ENCODE peak calls at places on chromosomes 11 and 22, in ten cellular contexts. N is CD8-positive, alpha-beta memory T cell; A is HAP-1; F is adipocyte; I is heart right ventricle; Q is stomach; Z is lower lobe of right lung; R is sigmoid colon; B is brain microvascular endothelial cell; J is astrocyte. E is an unnamed sample.

GRCh38 chr11:65506770-65507485 is 8.1 kb downstream of the MALAT1 start:
- DNase-seq in I (no peak), F (peak; percentile 72), B (peak; percentile 87), Q (peak; percentile 56), A (peak; percentile 87), N (peak; percentile 30), R (peak; percentile 85), Z (no peak), J (peak; percentile 61), E (no peak)

GRCh38 chr11:85040166-85040565 is 587.0 kb downstream of the DLG2 start:
- DNase-seq in A (no peak), Q (no peak), F (peak; percentile 21), N (no peak), I (no peak), B (no peak), Z (no peak), J (peak; percentile 21), R (no peak), E (no peak)

GRCh38 chr22:23538502-23538860 is 41.6 kb downstream of the IGLL1 start:
- DNase-seq in B (no peak), A (no peak), Q (no peak), Z (peak; percentile 20), N (no peak), I (no peak), F (no peak), J (no peak), R (peak; percentile 39), E (no peak)

GRCh38 chr11:1542267-1542666 is 29.8 kb downstream of the DUSP8 start:
- DNase-seq in R (no peak), Z (no peak), Q (no peak), F (no peak), I (no peak), B (no peak), J (no peak), N (no peak), A (no peak), E (no peak)

GRCh38 chr11:131546218-131546895 is 175.9 kb downstream of the NTM start:
- DNase-seq in R (no peak), I (no peak), N (no peak), J (no peak), B (no peak), Z (no peak), Q (no peak), F (no peak), A (no peak), E (no peak)

GRCh38 chr22:33883961-33884808 is 36.1 kb downstream of the LARGE1 start:
- DNase-seq in R (no peak), I (peak; percentile 35), Z (no peak), A (no peak), F (no peak), Q (no peak), B (no peak), N (no peak), J (peak; percentile 10), E (no peak)

GRCh38 chr11:12862761-12863469 is 146.2 kb upstream of the RASSF10 start:
- DNase-seq in R (peak; percentile 82), J (peak; percentile 89), Q (no peak), A (peak; percentile 79), N (no peak), I (peak; percentile 28), Z (no peak), F (peak; percentile 85), B (peak; percentile 78), E (no peak)

GRCh38 chr11:66701432-66702240 is 23.9 kb upstream of the RBM4B start:
- DNase-seq in J (no peak), F (no peak), N (no peak), A (no peak), Q (peak; percentile 48), B (peak; percentile 17), Z (no peak), R (no peak), I (no peak), E (no peak)

DNA sequence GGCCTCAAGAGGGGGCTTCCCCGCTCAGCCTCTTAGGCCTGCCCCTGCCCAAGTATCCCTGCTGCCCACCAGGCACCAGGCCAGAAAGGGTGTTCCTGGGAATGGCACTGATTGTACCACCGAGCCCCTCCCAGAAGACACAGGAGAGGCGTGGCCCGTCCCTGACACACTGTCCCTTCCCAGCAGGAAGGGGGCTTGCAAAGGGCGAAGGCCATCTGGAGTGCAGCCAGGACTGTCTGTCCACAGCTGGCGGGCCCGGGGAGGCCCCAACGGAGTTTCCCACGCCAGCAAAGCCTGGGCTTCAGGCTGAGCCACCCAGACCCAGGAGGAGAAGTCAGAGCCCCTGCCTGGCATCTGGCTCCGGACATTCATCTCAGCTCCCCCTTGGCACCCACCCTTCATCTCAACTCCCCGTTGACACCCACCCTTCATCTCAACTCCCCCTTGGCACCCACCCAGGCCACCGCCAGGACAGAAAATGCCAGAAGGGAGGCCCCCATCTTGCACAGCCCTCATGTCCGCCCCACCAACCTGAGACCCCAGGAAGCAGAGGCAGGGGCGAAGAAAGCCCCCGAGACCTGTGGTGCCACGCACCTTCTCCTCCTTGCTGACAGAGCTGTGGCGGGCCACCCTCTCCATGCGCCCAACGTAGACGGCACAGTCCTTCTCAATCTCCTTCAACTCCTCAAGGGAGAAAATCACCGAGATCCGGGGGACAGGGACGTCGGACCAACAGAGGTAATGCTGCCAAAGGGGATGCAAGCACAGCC is 19.4 kb downstream of the TUBGCP6 start:
- DNase-seq in N (no peak), I (no peak), R (peak; percentile 62), A (no peak), J (no peak), Z (no peak), B (no peak), F (no peak), Q (no peak), E (no peak)
- H3K36me3 ChIP-seq in N (peaks cover 50% of the 10 kb centered on the region), I (peaks cover 7% of the 10 kb centered on the region), R (peaks cover 92% of the 10 kb centered on the region), A (peaks cover 45% of the 10 kb centered on the region), J (peaks cover 7% of the 10 kb centered on the region), Z (peaks cover 97% of the 10 kb centered on the region), B (peaks cover 53% of the 10 kb centered on the region), F (peaks cover 70% of the 10 kb centered on the region), Q (peaks cover 100% of the 10 kb centered on the region), E (peaks cover 59% of the 10 kb centered on the region)

GRCh38 chr11:124745835-124746620 is 6.0 kb downstream of the VSIG2 start:
- DNase-seq in B (no peak), Q (no peak), R (no peak), I (no peak), Z (no peak), J (no peak), N (no peak), F (no peak), A (no peak), E (no peak)

GRCh38 chr11:124739479-124740276 is at the start of gene NRGN:
- DNase-seq in Z (peak; percentile 94), A (peak; percentile 93), I (peak; percentile 93), Q (peak; percentile 94), R (peak; percentile 94), J (peak; percentile 67), F (peak; percentile 98), N (peak; percentile 77), B (peak; percentile 88), E (peak; percentile 73)

GRCh38 chr11:124740277-124740882 is 638 bp downstream of the NRGN start:
- DNase-seq in Q (no peak), A (no peak), I (no peak), J (no peak), N (peak; percentile 37), F (peak; percentile 57), B (no peak), Z (peak; percentile 77), R (no peak), E (peak; percentile 61)

GRCh38 chr11:124745270-124745834 is 5.6 kb downstream of the NRGN start:
- DNase-seq in J (no peak), B (no peak), F (no peak), A (no peak), I (no peak), Q (no peak), R (no peak), N (no peak), Z (no peak), E (no peak)

DNA sequence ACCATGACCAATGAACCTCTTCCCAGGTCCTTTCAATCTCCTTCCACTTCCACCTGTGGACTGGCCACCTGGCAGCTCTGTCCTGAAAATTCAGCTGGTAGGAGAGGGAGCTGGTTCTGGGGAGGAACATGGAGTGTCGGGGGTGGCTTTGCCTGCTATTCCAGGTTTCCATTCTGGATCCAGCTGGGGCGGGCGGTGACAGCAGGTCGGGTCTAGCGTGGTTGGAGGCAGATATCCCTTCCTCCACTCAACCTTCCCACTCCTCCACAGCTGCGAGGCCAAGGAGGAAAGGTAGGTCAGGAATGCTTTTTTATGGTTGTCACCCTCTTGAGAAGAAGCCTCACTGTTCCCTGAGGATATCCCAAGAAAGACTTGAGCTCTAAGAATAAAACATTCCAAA is 3.3 kb downstream of the NRGN start:
- DNase-seq in Q (no peak), I (no peak), A (no peak), J (no peak), R (no peak), N (no peak), Z (no peak), F (no peak), B (no peak), E (no peak)
- H3K27me3 ChIP-seq in Q (peaks cover 98% of the 10 kb centered on the region), I (peaks cover 61% of the 10 kb centered on the region), A (no peaks in the 10 kb centered on the region), J (peaks cover 14% of the 10 kb centered on the region), R (peaks cover 34% of the 10 kb centered on the region), N (no peaks in the 10 kb centered on the region), Z (no peaks in the 10 kb centered on the region), F (peaks cover 91% of the 10 kb centered on the region), B (peaks cover 2% of the 10 kb centered on the region), E (peaks cover 5% of the 10 kb centered on the region)

GRCh38 chr22:22094514-22094913 is 111.9 kb upstream of the TOP3B start:
- DNase-seq in N (no peak), A (no peak), Z (no peak), Q (no peak), J (no peak), I (no peak), B (no peak), R (no peak), F (no peak), E (no peak)

GRCh38 chr22:22092101-22092500 is 109.5 kb upstream of the TOP3B start:
- DNase-seq in A (no peak), R (no peak), Q (no peak), Z (no peak), I (no peak), B (no peak), F (no peak), J (no peak), N (no peak), E (no peak)

GRCh38 chr22:22091400-22091878 is 108.9 kb upstream of the TOP3B start:
- DNase-seq in Z (no peak), N (no peak), Q (no peak), J (no peak), A (no peak), R (no peak), I (no peak), F (no peak), B (no peak), E (no peak)

GRCh38 chr22:22093743-22094142 is 111.2 kb upstream of the TOP3B start:
- DNase-seq in Z (no peak), J (no peak), I (no peak), R (no peak), N (no peak), Q (no peak), F (no peak), B (no peak), A (no peak), E (no peak)

GRCh38 chr22:22092974-22093373 is 110.4 kb upstream of the TOP3B start:
- DNase-seq in Q (no peak), B (no peak), Z (no peak), A (no peak), N (no peak), R (no peak), J (no peak), I (no peak), F (no peak), E (no peak)
- H3K36me3 ChIP-seq in Q (no peaks in the 10 kb centered on the region), B (no peaks in the 10 kb centered on the region), Z (no peaks in the 10 kb centered on the region), A (no peaks in the 10 kb centered on the region), N (no peaks in the 10 kb centered on the region), R (no peaks in the 10 kb centered on the region), J (no peaks in the 10 kb centered on the region), I (no peaks in the 10 kb centered on the region), F (no peaks in the 10 kb centered on the region), E (no peaks in the 10 kb centered on the region)

GRCh38 chr11:126113012-126113411 is 50.3 kb upstream of the CDON start:
- DNase-seq in I (no peak), N (no peak), J (no peak), A (no peak), R (peak; percentile 65), B (no peak), F (no peak), Z (no peak), Q (no peak), E (no peak)

GRCh38 chr11:126112547-126112946 is 49.9 kb upstream of the CDON start:
- DNase-seq in J (no peak), B (peak; percentile 48), R (peak; percentile 73), Z (no peak), I (peak; percentile 59), F (peak; percentile 45), Q (no peak), A (no peak), N (no peak), E (no peak)

GRCh38 chr11:126113963-126114362 is 51.3 kb upstream of the CDON start:
- DNase-seq in F (no peak), A (no peak), B (no peak), I (no peak), N (no peak), Q (no peak), Z (no peak), R (peak; percentile 70), J (no peak), E (no peak)

GRCh38 chr11:126114486-126115252 is 52.0 kb upstream of the CDON start:
- DNase-seq in F (peak; percentile 34), Q (no peak), Z (no peak), I (no peak), R (peak; percentile 69), N (no peak), B (no peak), A (no peak), J (no peak), E (no peak)

GRCh38 chr11:126113515-126113957 is 50.9 kb upstream of the CDON start:
- DNase-seq in J (peak; percentile 97), R (peak; percentile 97), F (peak; percentile 97), A (no peak), I (peak; percentile 90), Q (peak; percentile 93), B (peak; percentile 80), Z (peak; percentile 88), N (no peak), E (no peak)
- H3K27me3 ChIP-seq in J (no peaks in the 10 kb centered on the region), R (no peaks in the 10 kb centered on the region), F (no peaks in the 10 kb centered on the region), A (no peaks in the 10 kb centered on the region), I (no peaks in the 10 kb centered on the region), Q (no peaks in the 10 kb centered on the region), B (no peaks in the 10 kb centered on the region), Z (no peaks in the 10 kb centered on the region), N (no peaks in the 10 kb centered on the region), E (no peaks in the 10 kb centered on the region)